ENCODE peak calls at places on chromosomes 7 and 10, in nine cellular contexts. One of them, this sample, is unnamed.

GRCh38 chr7:151125459-151125834 is 39.2 kb downstream of the AGAP3 start:
- DNase-seq in PC-3: no peak
- DNase-seq in endodermal cell: peak
- DNase-seq in testis: no peak
- DNase-seq in GM12878: no peak
- DNase-seq in endothelial cell: peak
- DNase-seq in left ventricle myocardium inferior: peak
- DNase-seq in H9: peak
- DNase-seq in AG04449: no peak
- DNase-seq in this sample: no peak

GRCh38 chr7:12256025-12256570 is 45.0 kb downstream of the TMEM106B start:
- DNase-seq in PC-3: peak
- DNase-seq in left ventricle myocardium inferior: no peak
- DNase-seq in GM12878: no peak
- DNase-seq in endodermal cell: no peak
- DNase-seq in endothelial cell: no peak
- DNase-seq in H9: no peak
- DNase-seq in testis: no peak
- DNase-seq in AG04449: no peak
- DNase-seq in this sample: no peak

GRCh38 chr10:115659616-115660015 is 566.5 kb downstream of the ATRNL1 start:
- DNase-seq in AG04449: no peak
- DNase-seq in endothelial cell: no peak
- DNase-seq in testis: no peak
- DNase-seq in endodermal cell: no peak
- DNase-seq in PC-3: no peak
- DNase-seq in GM12878: no peak
- DNase-seq in H9: no peak
- DNase-seq in left ventricle myocardium inferior: no peak
- DNase-seq in this sample: no peak

GRCh38 chr7:11133436-11133959 is 159.8 kb downstream of the PHF14 start:
- DNase-seq in H9: no peak
- DNase-seq in GM12878: no peak
- DNase-seq in endodermal cell: no peak
- DNase-seq in PC-3: no peak
- DNase-seq in left ventricle myocardium inferior: no peak
- DNase-seq in AG04449: no peak
- DNase-seq in testis: no peak
- DNase-seq in endothelial cell: no peak
- DNase-seq in this sample: no peak

GRCh38 chr10:37754538-37755323 is 102.7 kb downstream of the ZNF248 start:
- DNase-seq in AG04449: no peak
- DNase-seq in GM12878: no peak
- DNase-seq in endodermal cell: no peak
- DNase-seq in left ventricle myocardium inferior: no peak
- DNase-seq in H9: no peak
- DNase-seq in PC-3: peak
- DNase-seq in testis: peak
- DNase-seq in endothelial cell: no peak
- DNase-seq in this sample: no peak

GRCh38 chr10:72764151-72764550 is 72.2 kb downstream of the MCU start:
- DNase-seq in endodermal cell: no peak
- DNase-seq in H9: no peak
- DNase-seq in GM12878: no peak
- DNase-seq in left ventricle myocardium inferior: no peak
- DNase-seq in AG04449: peak
- DNase-seq in PC-3: peak
- DNase-seq in testis: no peak
- DNase-seq in endothelial cell: no peak
- DNase-seq in this sample: no peak

GRCh38 chr7:51315393-51316261 is 982 bp downstream of the COBL start:
- DNase-seq in GM12878: no peak
- DNase-seq in testis: peak
- DNase-seq in endodermal cell: peak
- DNase-seq in endothelial cell: peak
- DNase-seq in left ventricle myocardium inferior: peak
- DNase-seq in AG04449: no peak
- DNase-seq in PC-3: peak
- DNase-seq in H9: peak
- DNase-seq in this sample: no peak

GRCh38 chr10:51876528-51876927 is 177.1 kb upstream of the CSTF2T start:
- DNase-seq in H9: no peak
- DNase-seq in endodermal cell: no peak
- DNase-seq in testis: no peak
- DNase-seq in PC-3: no peak
- DNase-seq in endothelial cell: no peak
- DNase-seq in left ventricle myocardium inferior: no peak
- DNase-seq in AG04449: no peak
- DNase-seq in GM12878: no peak
- DNase-seq in this sample: no peak

GRCh38 chr7:67438174-67438837 is 441.7 kb downstream of the TYW1 start:
- DNase-seq in endothelial cell: no peak
- DNase-seq in H9: no peak
- DNase-seq in PC-3: no peak
- DNase-seq in left ventricle myocardium inferior: no peak
- DNase-seq in GM12878: no peak
- DNase-seq in AG04449: no peak
- DNase-seq in endodermal cell: peak
- DNase-seq in testis: peak
- DNase-seq in this sample: no peak

GRCh38 chr10:287814-288213 is 152.6 kb downstream of the ZMYND11 start:
- DNase-seq in endodermal cell: peak
- DNase-seq in PC-3: peak
- DNase-seq in testis: no peak
- DNase-seq in left ventricle myocardium inferior: no peak
- DNase-seq in endothelial cell: peak
- DNase-seq in GM12878: no peak
- DNase-seq in H9: peak
- DNase-seq in AG04449: no peak
- DNase-seq in this sample: no peak
- TF ChIP-seq CTCF in endodermal cell: peak
- TF ChIP-seq CTCF in PC-3: peak
- TF ChIP-seq CTCF in testis: no peak
- TF ChIP-seq CTCF in left ventricle myocardium inferior: peak
- TF ChIP-seq CTCF in endothelial cell: peak
- TF ChIP-seq CTCF in GM12878: no peak
- TF ChIP-seq CTCF in H9: peak
- TF ChIP-seq CTCF in AG04449: peak
- TF ChIP-seq CTCF in this sample: peak

GRCh38 chr10:113854757-113855626 is 531 bp downstream of the NHLRC2 start:
- DNase-seq in GM12878: no peak
- DNase-seq in left ventricle myocardium inferior: peak
- DNase-seq in AG04449: no peak
- DNase-seq in endodermal cell: peak
- DNase-seq in testis: peak
- DNase-seq in endothelial cell: peak
- DNase-seq in PC-3: no peak
- DNase-seq in H9: peak
- DNase-seq in this sample: no peak
- TF ChIP-seq CTCF in GM12878: no peak
- TF ChIP-seq CTCF in left ventricle myocardium inferior: peak
- TF ChIP-seq CTCF in AG04449: peak
- TF ChIP-seq CTCF in endodermal cell: peak
- TF ChIP-seq CTCF in testis: no peak
- TF ChIP-seq CTCF in endothelial cell: no peak
- TF ChIP-seq CTCF in PC-3: no peak
- TF ChIP-seq CTCF in H9: no peak
- TF ChIP-seq CTCF in this sample: no peak

DNA sequence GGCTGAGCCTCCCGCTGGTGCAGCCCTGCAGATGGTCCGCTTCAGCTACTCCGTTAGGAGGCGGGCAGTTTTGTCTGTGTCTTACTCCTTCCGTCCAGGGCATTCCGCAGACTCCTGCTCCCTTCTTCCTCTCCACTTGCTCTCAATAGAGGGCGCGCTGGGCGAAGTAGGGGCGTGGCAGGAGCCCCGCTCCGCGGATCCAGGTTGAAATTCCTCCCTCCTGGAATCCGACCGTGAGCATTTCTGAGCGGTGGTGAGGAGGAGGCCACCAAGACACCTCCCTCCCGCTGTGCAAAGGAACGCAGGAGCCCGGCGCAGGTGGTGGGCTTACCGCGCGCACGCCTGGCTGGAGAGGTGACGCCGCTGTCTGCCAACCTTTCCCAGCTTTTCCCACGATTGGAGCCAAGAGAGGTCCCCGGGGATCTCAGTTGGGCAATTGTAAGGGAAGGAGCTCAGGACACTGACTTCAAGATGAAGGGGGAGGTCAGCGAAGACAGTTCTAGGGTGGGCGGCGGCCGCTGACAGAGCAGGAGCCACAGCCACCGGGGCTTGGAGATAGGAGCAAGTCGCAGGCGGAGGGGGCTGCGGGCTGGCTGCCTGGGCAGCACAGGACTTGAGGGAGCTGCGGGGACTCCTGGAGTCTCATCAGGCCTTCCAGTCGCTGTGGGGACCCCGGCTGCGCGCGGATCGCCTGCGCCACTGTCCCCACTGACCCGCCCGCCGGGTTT is 1011.3 kb downstream of the XPNPEP1 start:
- DNase-seq in left ventricle myocardium inferior: peak
- DNase-seq in GM12878: no peak
- DNase-seq in H9: peak
- DNase-seq in endodermal cell: peak
- DNase-seq in PC-3: peak
- DNase-seq in testis: peak
- DNase-seq in endothelial cell: peak
- DNase-seq in AG04449: no peak
- DNase-seq in this sample: no peak
- TF ChIP-seq CTCF in left ventricle myocardium inferior: peak
- TF ChIP-seq CTCF in GM12878: peak
- TF ChIP-seq CTCF in H9: peak
- TF ChIP-seq CTCF in endodermal cell: peak
- TF ChIP-seq CTCF in PC-3: peak
- TF ChIP-seq CTCF in testis: no peak
- TF ChIP-seq CTCF in endothelial cell: no peak
- TF ChIP-seq CTCF in AG04449: peak
- TF ChIP-seq CTCF in this sample: no peak

DNA sequence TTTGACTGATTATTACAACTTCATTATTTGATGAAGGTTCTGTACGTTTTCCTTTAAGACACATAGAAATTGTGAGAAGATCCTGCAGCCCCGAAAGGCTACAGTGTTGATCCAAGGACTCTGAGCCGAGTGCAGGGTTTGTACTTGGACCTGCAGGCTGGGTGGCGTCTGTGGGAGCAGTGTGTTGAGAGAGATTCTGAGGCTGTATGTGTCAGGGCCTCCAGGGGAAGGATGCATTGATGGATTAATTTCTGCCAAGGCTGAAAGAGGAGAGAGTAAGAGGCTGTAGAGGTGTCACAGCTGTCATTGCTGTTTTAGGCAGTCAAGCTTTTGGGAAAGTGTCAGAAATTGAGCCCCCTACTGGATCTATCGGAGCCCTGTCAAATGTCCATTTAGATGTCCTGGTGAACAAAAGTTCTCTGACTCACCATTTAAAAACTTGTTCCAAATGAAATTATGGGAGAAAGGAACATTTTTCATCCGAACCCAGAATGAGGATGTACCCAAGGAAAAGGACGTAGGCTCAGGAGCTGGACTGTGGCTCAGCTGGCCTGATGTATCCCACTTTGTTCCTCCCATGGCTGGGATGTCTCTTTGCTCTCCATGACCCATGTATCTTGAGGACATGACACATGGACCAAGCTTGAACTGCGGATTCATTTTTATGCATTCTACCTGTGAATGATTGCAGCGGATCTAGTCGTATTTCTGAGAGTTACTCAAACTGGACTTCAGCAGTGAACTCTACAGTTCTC is 102.2 kb downstream of the TCF7L2 start:
- DNase-seq in H9: no peak
- DNase-seq in PC-3: peak
- DNase-seq in AG04449: no peak
- DNase-seq in left ventricle myocardium inferior: no peak
- DNase-seq in GM12878: no peak
- DNase-seq in endodermal cell: no peak
- DNase-seq in testis: no peak
- DNase-seq in endothelial cell: no peak
- DNase-seq in this sample: no peak
- TF ChIP-seq CTCF in H9: peak
- TF ChIP-seq CTCF in PC-3: peak
- TF ChIP-seq CTCF in AG04449: no peak
- TF ChIP-seq CTCF in left ventricle myocardium inferior: peak
- TF ChIP-seq CTCF in GM12878: peak
- TF ChIP-seq CTCF in endodermal cell: peak
- TF ChIP-seq CTCF in testis: no peak
- TF ChIP-seq CTCF in endothelial cell: no peak
- TF ChIP-seq CTCF in this sample: peak

GRCh38 chr7:85749715-85750453 is 563.0 kb upstream of the SEMA3D start:
- DNase-seq in AG04449: no peak
- DNase-seq in testis: no peak
- DNase-seq in GM12878: no peak
- DNase-seq in endodermal cell: peak
- DNase-seq in H9: peak
- DNase-seq in left ventricle myocardium inferior: no peak
- DNase-seq in PC-3: no peak
- DNase-seq in endothelial cell: no peak
- DNase-seq in this sample: no peak
- TF ChIP-seq CTCF in AG04449: no peak
- TF ChIP-seq CTCF in testis: no peak
- TF ChIP-seq CTCF in GM12878: no peak
- TF ChIP-seq CTCF in endodermal cell: no peak
- TF ChIP-seq CTCF in H9: peak
- TF ChIP-seq CTCF in left ventricle myocardium inferior: no peak
- TF ChIP-seq CTCF in PC-3: no peak
- TF ChIP-seq CTCF in endothelial cell: no peak
- TF ChIP-seq CTCF in this sample: no peak

GRCh38 chr10:102682981-102683380 is 31.2 kb downstream of the ARL3 start:
- DNase-seq in GM12878: no peak
- DNase-seq in AG04449: no peak
- DNase-seq in testis: no peak
- DNase-seq in H9: no peak
- DNase-seq in endothelial cell: no peak
- DNase-seq in left ventricle myocardium inferior: no peak
- DNase-seq in PC-3: no peak
- DNase-seq in endodermal cell: no peak
- DNase-seq in this sample: no peak

GRCh38 chr10:102678842-102679289 is 34.6 kb downstream of the TRIM8 start:
- DNase-seq in endodermal cell: peak
- DNase-seq in endothelial cell: peak
- DNase-seq in H9: peak
- DNase-seq in testis: peak
- DNase-seq in PC-3: peak
- DNase-seq in left ventricle myocardium inferior: peak
- DNase-seq in GM12878: no peak
- DNase-seq in AG04449: no peak
- DNase-seq in this sample: no peak

GRCh38 chr10:102677736-102678354 is 33.6 kb downstream of the TRIM8 start:
- DNase-seq in testis: no peak
- DNase-seq in PC-3: no peak
- DNase-seq in AG04449: no peak
- DNase-seq in H9: no peak
- DNase-seq in endothelial cell: no peak
- DNase-seq in GM12878: no peak
- DNase-seq in endodermal cell: peak
- DNase-seq in left ventricle myocardium inferior: no peak
- DNase-seq in this sample: no peak

GRCh38 chr10:102681696-102682095 is 32.5 kb downstream of the ARL3 start:
- DNase-seq in left ventricle myocardium inferior: no peak
- DNase-seq in testis: no peak
- DNase-seq in AG04449: no peak
- DNase-seq in PC-3: no peak
- DNase-seq in H9: no peak
- DNase-seq in endothelial cell: no peak
- DNase-seq in GM12878: no peak
- DNase-seq in endodermal cell: no peak
- DNase-seq in this sample: no peak

GRCh38 chr10:102682441-102682840 is 31.8 kb downstream of the ARL3 start:
- DNase-seq in endothelial cell: no peak
- DNase-seq in PC-3: no peak
- DNase-seq in GM12878: no peak
- DNase-seq in AG04449: no peak
- DNase-seq in H9: no peak
- DNase-seq in left ventricle myocardium inferior: no peak
- DNase-seq in endodermal cell: no peak
- DNase-seq in testis: no peak
- DNase-seq in this sample: no peak
- TF ChIP-seq CTCF in endothelial cell: no peak
- TF ChIP-seq CTCF in PC-3: no peak
- TF ChIP-seq CTCF in GM12878: no peak
- TF ChIP-seq CTCF in AG04449: no peak
- TF ChIP-seq CTCF in H9: no peak
- TF ChIP-seq CTCF in left ventricle myocardium inferior: no peak
- TF ChIP-seq CTCF in endodermal cell: no peak
- TF ChIP-seq CTCF in testis: no peak
- TF ChIP-seq CTCF in this sample: no peak

This sample was measured in GM12864.